ENCODE peak calls at places on chromosomes 1 and 21, in six cellular contexts. B is astrocyte of the spinal cord, N is neural crest cell, U is A549, L is lower lobe of right lung, O is K562. M is an unnamed sample.

GRCh38 chr1:14377386-14377785 is 221.1 kb upstream of the KAZN start:
- DNase-seq in B (peak; percentile 70), N (no peak), U (no peak), L (no peak), O (no peak), M (no peak)

GRCh38 chr1:169072945-169073725 is 33.4 kb upstream of the ATP1B1 start:
- DNase-seq in B (no peak), N (no peak), U (no peak), L (no peak), O (no peak), M (no peak)

GRCh38 chr1:9539829-9540550 is 725 bp downstream of the SLC25A33 start:
- DNase-seq in B (peak; percentile 59), N (peak; percentile 37), U (peak; percentile 53), L (peak; percentile 70), O (peak; percentile 78), M (peak; percentile 41)

GRCh38 chr1:207088161-207088560 is 499 bp upstream of the C4BPB start:
- DNase-seq in B (no peak), N (no peak), U (peak; percentile 30), L (no peak), O (no peak), M (no peak)

GRCh38 chr1:942411-942821 is 16.6 kb downstream of the NOC2L start:
- DNase-seq in B (peak; percentile 20), N (no peak), U (peak; percentile 48), L (no peak), O (peak; percentile 47), M (no peak)

GRCh38 chr1:94873520-94874351 is 53.2 kb downstream of the CNN3 start:
- DNase-seq in B (peak; percentile 35), N (no peak), U (no peak), L (no peak), O (no peak), M (no peak)

GRCh38 chr1:36345353-36345752 is 21.9 kb upstream of the EVA1B start:
- DNase-seq in B (no peak), N (no peak), U (no peak), L (no peak), O (no peak), M (no peak)

GRCh38 chr1:17822741-17823426 is 67.8 kb downstream of the ACTL8 start:
- DNase-seq in B (no peak), N (no peak), U (no peak), L (no peak), O (no peak), M (no peak)

GRCh38 chr21:42218836-42219605 is at the start of gene ABCG1:
- DNase-seq in B (no peak), N (no peak), U (no peak), L (peak; percentile 71), O (no peak), M (peak; percentile 56)

GRCh38 chr1:230191079-230191478 is 124.0 kb downstream of the GALNT2 start:
- DNase-seq in B (peak; percentile 58), N (no peak), U (no peak), L (no peak), O (peak; percentile 80), M (no peak)

GRCh38 chr1:23026573-23026972 is 7.3 kb downstream of the KDM1A start:
- DNase-seq in B (no peak), N (no peak), U (no peak), L (no peak), O (no peak), M (no peak)

GRCh38 chr1:24957808-24958752 is 28.0 kb upstream of the RUNX3 start:
- DNase-seq in B (no peak), N (no peak), U (no peak), L (no peak), O (no peak), M (no peak)

GRCh38 chr1:202286622-202287097 is 55.1 kb downstream of the UBE2T start:
- DNase-seq in B (peak; percentile 38), N (no peak), U (no peak), L (no peak), O (no peak), M (no peak)

GRCh38 chr1:8629241-8630091 is 188.0 kb downstream of the RERE start:
- DNase-seq in B (peak; percentile 22), N (no peak), U (no peak), L (no peak), O (no peak), M (no peak)

GRCh38 chr1:42430286-42430685 is 25.5 kb downstream of the ZMYND12 start:
- DNase-seq in B (no peak), N (no peak), U (no peak), L (no peak), O (no peak), M (no peak)

GRCh38 chr1:45796381-45796780 is 7.0 kb upstream of the MAST2 start:
- DNase-seq in B (no peak), N (no peak), U (no peak), L (no peak), O (no peak), M (no peak)

GRCh38 chr1:31299365-31299764 is 2.5 kb downstream of the ZCCHC17 start:
- DNase-seq in B (no peak), N (no peak), U (no peak), L (no peak), O (peak; percentile 25), M (no peak)

GRCh38 chr1:50271337-50271736 is 151.9 kb downstream of the DMRTA2 start:
- DNase-seq in B (no peak), N (no peak), U (no peak), L (no peak), O (no peak), M (no peak)

DNA sequence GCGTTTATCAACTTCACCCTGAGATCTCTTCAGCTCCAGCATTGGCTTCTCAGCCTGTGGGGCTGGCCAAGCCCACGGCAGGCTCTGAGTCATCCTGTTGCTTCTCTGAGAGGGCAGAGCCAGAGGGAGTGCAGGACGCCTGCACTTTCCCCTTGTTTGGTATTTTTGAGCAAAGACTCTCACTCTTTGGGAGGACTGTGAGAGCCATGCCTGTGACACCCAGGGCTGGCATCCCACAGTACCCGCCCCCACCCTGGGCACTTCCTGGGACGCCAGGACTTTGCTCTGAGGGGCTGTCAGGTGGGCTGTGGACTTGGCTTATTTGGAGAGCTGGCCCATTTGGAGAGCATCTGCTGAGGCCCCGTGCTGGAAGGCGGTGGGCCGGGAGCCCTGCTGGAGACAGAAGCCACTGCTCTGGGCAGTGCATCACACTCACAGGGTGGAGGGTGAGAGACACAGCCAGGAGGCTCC is 37.4 kb downstream of the VANGL1 start:
- DNase-seq in B (peak; percentile 80), N (no peak), U (no peak), L (no peak), O (peak; percentile 23), M (no peak)
- TF ChIP-seq CTCF in B (no peak), N (no peak), U (no peak), L (no peak), O (no peak), M (no peak)

GRCh38 chr1:208475951-208476824 is 232.0 kb upstream of the PLXNA2 start:
- DNase-seq in B (peak; percentile 15), N (no peak), U (peak; percentile 5), L (no peak), O (no peak), M (no peak)
- TF ChIP-seq CTCF in B (no peak), N (peak; percentile 48), U (no peak), L (peak; percentile 27), O (no peak), M (no peak)

GRCh38 chr1:28761189-28761588 is 24.4 kb downstream of the YTHDF2 start:
- DNase-seq in B (no peak), N (no peak), U (no peak), L (no peak), O (no peak), M (no peak)
- TF ChIP-seq CTCF in B (no peak), N (no peak), U (no peak), L (no peak), O (no peak), M (no peak)

DNA sequence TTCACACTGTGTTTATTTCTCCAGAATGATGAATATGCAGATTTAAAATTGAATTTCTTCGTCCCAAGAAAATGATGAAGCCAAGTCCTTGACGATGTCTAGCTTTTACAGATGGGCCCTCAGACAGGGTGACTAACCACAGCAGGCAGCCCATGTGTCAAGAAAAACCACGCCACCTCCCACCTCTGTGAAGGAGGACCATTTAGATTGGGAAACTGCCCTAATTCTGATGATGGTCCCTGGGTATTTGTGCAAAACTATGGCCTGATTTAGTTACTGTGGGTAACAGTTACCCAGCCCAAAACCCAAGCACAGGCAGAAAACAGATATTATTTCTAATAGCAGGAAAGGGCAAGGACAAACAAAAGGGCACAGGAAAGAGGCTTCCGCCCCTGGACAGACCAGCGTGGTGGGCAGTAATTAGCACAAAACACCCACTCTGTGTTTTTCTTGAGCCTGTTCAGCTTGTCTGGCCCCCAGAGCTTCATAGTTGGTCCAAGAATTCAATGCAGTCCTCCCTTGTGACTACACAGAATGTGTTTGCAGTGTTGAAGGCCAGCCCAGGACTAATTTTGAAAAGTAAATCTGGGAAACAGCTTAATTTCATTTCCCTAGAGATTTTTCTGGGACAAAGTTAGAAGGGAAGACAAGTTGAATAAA is 49.3 kb upstream of the LMO4 start:
- DNase-seq in B (no peak), N (no peak), U (no peak), L (no peak), O (no peak), M (no peak)
- TF ChIP-seq CTCF in B (no peak), N (no peak), U (no peak), L (no peak), O (no peak), M (no peak)

GRCh38 chr1:40160806-40161124 is 422 bp upstream of the RLF start:
- DNase-seq in B (no peak), N (no peak), U (no peak), L (no peak), O (no peak), M (no peak)

GRCh38 chr1:40161125-40161887 is at the start of gene RLF:
- DNase-seq in B (peak; percentile 94), N (peak; percentile 89), U (peak; percentile 92), L (peak; percentile 97), O (peak; percentile 98), M (peak; percentile 96)

GRCh38 chr1:40167317-40167716 is 6.1 kb downstream of the RLF start:
- DNase-seq in B (no peak), N (no peak), U (no peak), L (no peak), O (no peak), M (no peak)

GRCh38 chr1:40162791-40163441 is 1.7 kb downstream of the RLF start:
- DNase-seq in B (no peak), N (no peak), U (no peak), L (no peak), O (no peak), M (no peak)

GRCh38 chr1:40161888-40162397 is 756 bp downstream of the RLF start:
- DNase-seq in B (no peak), N (no peak), U (no peak), L (no peak), O (no peak), M (no peak)
- TF ChIP-seq CTCF in B (no peak), N (peak; percentile 10), U (no peak), L (no peak), O (no peak), M (no peak)

GRCh38 chr1:183023146-183023600 is at the start of gene LAMC1:
- DNase-seq in B (peak; percentile 87), N (peak; percentile 90), U (peak; percentile 88), L (peak; percentile 70), O (peak; percentile 44), M (peak; percentile 90)
- TF ChIP-seq CTCF in B (peak; percentile 1), N (no peak), U (no peak), L (no peak), O (no peak), M (peak; percentile 6)

GRCh38 chr1:87478231-87478630 is 149.6 kb downstream of the LMO4 start:
- DNase-seq in B (peak; percentile 3), N (no peak), U (peak; percentile 31), L (no peak), O (peak; percentile 52), M (peak; percentile 7)
- TF ChIP-seq CTCF in B (no peak), N (peak; percentile 11), U (no peak), L (no peak), O (peak; percentile 83), M (no peak)